ENCODE peak calls at places on chromosome 13, in five cellular contexts. P, R, Z, D and M are unnamed samples.

GRCh38 chr13:40585911-40586471 is 80.5 kb downstream of the FOXO1 start:
- DNase-seq in P (peak), R (no peak), Z (no peak), D (no peak), M (no peak)

GRCh38 chr13:100497394-100497793 is 91.2 kb downstream of the GGACT start:
- DNase-seq in P (peak), R (no peak), Z (no peak), D (no peak), M (no peak)

GRCh38 chr13:37681295-37682032 is 82.9 kb upstream of the POSTN start:
- DNase-seq in P (no peak), R (no peak), Z (no peak), D (no peak), M (no peak)

GRCh38 chr13:48533986-48534600 is 1.2 kb upstream of the RCBTB2 start:
- DNase-seq in P (no peak), R (no peak), Z (no peak), D (no peak), M (no peak)

GRCh38 chr13:107811233-107811632 is 404.1 kb downstream of the LIG4 start:
- DNase-seq in P (no peak), R (no peak), Z (no peak), D (no peak), M (no peak)

GRCh38 chr13:50344717-50345116 is 329.5 kb downstream of the KCNRG start:
- DNase-seq in P (peak), R (no peak), Z (no peak), D (no peak), M (no peak)

GRCh38 chr13:41457589-41458186 is 338 bp downstream of the RGCC start:
- DNase-seq in P (no peak), R (peak), Z (no peak), D (no peak), M (peak)

GRCh38 chr13:31200636-31200970 is 828 bp downstream of the B3GLCT start:
- DNase-seq in P (no peak), R (peak), Z (peak), D (peak), M (peak)

GRCh38 chr13:47672982-47673670 is 327.9 kb downstream of the SUCLA2 start:
- DNase-seq in P (peak), R (no peak), Z (no peak), D (no peak), M (no peak)

GRCh38 chr13:87123987-87124784 is 547.0 kb upstream of the SLITRK5 start:
- DNase-seq in P (peak), R (no peak), Z (peak), D (no peak), M (no peak)

GRCh38 chr13:60134376-60134775 is 29.4 kb downstream of the DIAPH3 start:
- DNase-seq in P (no peak), R (no peak), Z (no peak), D (no peak), M (no peak)
- TF ChIP-seq CTCF in P (no peak), R (no peak), Z (no peak), D (no peak), M (no peak)

GRCh38 chr13:99197257-99197651 is 3.4 kb upstream of the UBAC2 start:
- DNase-seq in P (no peak), R (no peak), Z (no peak), D (no peak), M (no peak)
- H3K4me3 ChIP-seq in P (no peak), R (no peak), Z (no peak), D (no peak), M (no peak)

GRCh38 chr13:72293206-72293605 is 426.2 kb upstream of the DACH1 start:
- DNase-seq in P (peak), R (no peak), Z (no peak), D (no peak), M (no peak)

GRCh38 chr13:72295173-72295572 is 428.2 kb upstream of the DACH1 start:
- DNase-seq in P (no peak), R (no peak), Z (no peak), D (no peak), M (no peak)

GRCh38 chr13:72296246-72296645 is 429.2 kb upstream of the DACH1 start:
- DNase-seq in P (no peak), R (no peak), Z (no peak), D (no peak), M (no peak)

GRCh38 chr13:72290962-72291681 is 424.1 kb upstream of the DACH1 start:
- DNase-seq in P (peak), R (no peak), Z (no peak), D (no peak), M (no peak)
- TF ChIP-seq CTCF in P (no peak), R (no peak), Z (no peak), D (no peak), M (no peak)

GRCh38 chr13:21074601-21075302 is 13.4 kb upstream of the LATS2 start:
- DNase-seq in P (no peak), R (no peak), Z (no peak), D (no peak), M (no peak)
- H3K4me3 ChIP-seq in P (no peak), R (no peak), Z (no peak), D (peak), M (no peak)

GRCh38 chr13:91296011-91296410 is 51.5 kb upstream of the MIR17HG start:
- DNase-seq in P (no peak), R (no peak), Z (no peak), D (no peak), M (peak)

GRCh38 chr13:91292630-91293221 is 54.8 kb upstream of the MIR17HG start:
- DNase-seq in P (no peak), R (no peak), Z (no peak), D (no peak), M (no peak)

GRCh38 chr13:91286317-91286716 is 61.2 kb upstream of the MIR17HG start:
- DNase-seq in P (no peak), R (no peak), Z (no peak), D (no peak), M (no peak)

GRCh38 chr13:91291078-91291477 is 56.4 kb upstream of the MIR17HG start:
- DNase-seq in P (no peak), R (no peak), Z (no peak), D (no peak), M (no peak)
- TF ChIP-seq CTCF in P (no peak), R (no peak), Z (no peak), D (no peak), M (no peak)

GRCh38 chr13:67859904-67860303 is 629.8 kb upstream of the PCDH9 start:
- DNase-seq in P (no peak), R (no peak), Z (no peak), D (no peak), M (no peak)

GRCh38 chr13:67855837-67856238 is 625.7 kb upstream of the PCDH9 start:
- DNase-seq in P (no peak), R (no peak), Z (no peak), D (no peak), M (no peak)

DNA sequence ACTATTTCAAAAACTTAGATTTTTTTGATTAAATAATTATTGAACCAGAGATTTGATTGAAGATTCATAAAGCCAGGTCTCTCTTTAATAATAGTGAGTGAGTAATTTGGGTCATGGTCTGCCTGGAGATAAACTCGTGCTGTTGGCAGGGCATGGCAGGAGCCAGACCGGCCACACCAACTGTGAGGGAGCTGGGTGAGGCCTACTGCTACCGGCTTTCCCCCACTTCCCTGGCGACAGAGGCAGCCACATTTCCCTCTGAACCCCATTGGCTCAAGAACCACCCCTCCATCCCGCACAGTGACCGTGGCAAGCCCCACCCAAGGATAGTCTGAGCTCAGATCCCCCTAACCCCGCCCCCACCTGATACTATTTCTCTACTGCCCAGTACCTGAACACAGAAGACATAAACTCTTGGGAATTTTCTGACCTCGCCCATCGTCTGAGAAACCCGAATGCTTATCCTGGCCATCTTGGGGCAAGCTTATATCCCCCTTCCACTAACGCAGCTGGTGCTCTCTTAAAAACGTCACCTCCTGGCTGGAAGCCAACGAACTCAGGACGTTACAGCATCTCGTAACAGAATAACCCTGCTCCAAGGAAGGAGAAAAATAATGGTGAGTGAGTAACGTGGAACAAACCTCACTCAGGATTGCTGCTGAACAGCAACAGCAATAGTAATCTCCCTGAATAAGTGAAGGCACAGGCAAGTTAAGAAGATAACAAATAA is 627.6 kb upstream of the PCDH9 start:
- DNase-seq in P (no peak), R (no peak), Z (no peak), D (no peak), M (no peak)
- H3K4me3 ChIP-seq in P (no peak), R (no peak), Z (no peak), D (no peak), M (no peak)